ENCODE peak calls at places on chromosomes 5 and 9, in nine cellular contexts. A is ovary, O is HepG2, S is adrenal gland, N is transverse colon, X is IMR-90, R is stomach, C is A549, B is right lobe of liver. M is an unnamed sample.

GRCh38 chr5:157222506-157223230 is 42.0 kb downstream of the ITK start:
- DNase-seq in A (no peak), X (peak), B (no peak), C (no peak), O (no peak), R (no peak), S (no peak), N (no peak), M (no peak)

GRCh38 chr9:18261143-18261542 is 212.8 kb upstream of the ADAMTSL1 start:
- DNase-seq in A (no peak), O (no peak), C (no peak), S (no peak), R (no peak), X (no peak), N (no peak), B (no peak), M (no peak)

GRCh38 chr5:172276214-172276613 is 7.3 kb downstream of the UBTD2 start:
- DNase-seq in A (no peak), C (peak), O (peak), X (peak), R (no peak), N (no peak), B (no peak), S (no peak), M (no peak)

GRCh38 chr5:175878544-175879438 is 7.4 kb downstream of the CPLX2 start:
- DNase-seq in B (no peak), A (no peak), X (no peak), N (no peak), S (no peak), C (no peak), R (peak), O (no peak), M (no peak)

GRCh38 chr5:168073311-168073710 is 218.1 kb upstream of the WWC1 start:
- DNase-seq in O (no peak), C (no peak), X (no peak), B (no peak), A (no peak), S (no peak), R (no peak), N (no peak), M (no peak)

GRCh38 chr5:37723147-37723961 is 116.5 kb downstream of the GDNF start:
- DNase-seq in S (no peak), X (no peak), B (no peak), N (no peak), R (no peak), A (no peak), C (peak), O (no peak), M (no peak)

GRCh38 chr9:97714435-97714834 is 17.3 kb upstream of the XPA start:
- DNase-seq in O (peak), R (no peak), B (no peak), S (no peak), N (no peak), A (no peak), X (peak), C (peak), M (no peak)

GRCh38 chr9:75083188-75083976 is 4.6 kb downstream of the NMRK1 start:
- DNase-seq in A (no peak), O (peak), B (peak), N (peak), C (no peak), S (no peak), X (no peak), R (peak), M (peak)

GRCh38 chr5:154520861-154521453 is 42.9 kb upstream of the HAND1 start:
- DNase-seq in X (no peak), B (no peak), R (no peak), O (peak), C (peak), S (peak), N (peak), A (no peak), M (peak)

GRCh38 chr9:113682297-113682771 is 193.8 kb upstream of the ZNF618 start:
- DNase-seq in X (peak), A (peak), B (peak), N (peak), C (peak), O (peak), S (peak), R (peak), M (peak)

GRCh38 chr5:132876020-132876759 is 2.7 kb downstream of the LEAP2 start:
- DNase-seq in R (no peak), C (no peak), B (peak), X (peak), S (no peak), A (no peak), N (no peak), O (no peak), M (no peak)

GRCh38 chr9:126459546-126459945 is 132.9 kb downstream of the MVB12B start:
- DNase-seq in C (no peak), S (no peak), A (no peak), B (peak), X (no peak), N (no peak), R (no peak), O (no peak), M (no peak)

DNA sequence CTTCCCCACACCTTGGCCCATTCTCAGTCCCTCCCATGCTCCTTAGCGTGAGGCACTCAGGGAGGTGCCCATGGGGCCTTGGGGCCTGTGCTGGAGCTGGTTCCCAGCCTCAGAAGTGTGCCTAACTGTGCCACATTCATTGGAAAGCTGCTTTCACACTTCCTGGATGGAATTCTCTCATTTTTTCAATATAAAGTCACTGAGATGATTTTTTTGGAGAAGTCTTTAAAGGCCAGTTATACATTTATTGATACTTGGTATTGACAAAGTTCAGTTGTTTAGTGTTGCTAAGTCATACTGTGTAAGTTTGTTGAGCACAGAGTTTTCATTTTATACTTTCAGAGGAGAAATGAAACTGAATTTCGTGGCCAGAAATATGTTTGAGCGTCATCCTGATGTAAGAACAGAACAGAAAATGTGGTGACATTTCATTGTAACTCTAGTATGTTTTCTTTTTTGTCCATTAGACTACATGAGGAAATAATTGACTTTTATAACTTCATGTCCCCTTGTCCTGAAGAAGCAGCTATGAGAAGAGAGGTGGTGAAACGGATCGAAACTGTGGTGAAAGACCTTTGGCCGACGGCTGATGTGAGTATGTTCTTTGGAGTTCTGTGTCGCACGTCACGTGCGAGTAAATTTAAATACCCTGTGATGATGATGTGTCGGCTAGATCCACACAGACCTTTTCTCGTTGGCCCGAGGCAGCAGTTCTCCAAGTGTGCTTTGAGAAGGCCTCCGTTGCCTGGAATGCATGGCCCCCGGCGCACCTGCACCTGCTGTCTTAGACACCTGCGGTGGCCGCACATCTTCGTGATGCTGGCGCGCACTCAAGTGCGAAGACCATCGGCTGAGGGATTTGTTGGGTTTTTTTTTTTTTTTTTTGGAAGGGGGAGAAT is 24.1 kb downstream of the TENT4A start:
- DNase-seq in A (no peak), C (no peak), R (no peak), X (no peak), S (peak), B (peak), O (no peak), N (no peak), M (no peak)
- H3K4me3 ChIP-seq in A (no peak), C (no peak), R (no peak), X (no peak), S (no peak), B (no peak), O (no peak), N (no peak), M (no peak)

GRCh38 chr5:127072861-127073846 is at the start of gene C5orf63:
- DNase-seq in S (peak), C (peak), R (peak), N (peak), B (peak), X (peak), O (peak), A (peak), M (peak)
- TF ChIP-seq POLR2A in S (no peak), C (peak), R (no peak), N (peak), B (peak), X (no peak), O (peak), A (no peak), M (no peak)

GRCh38 chr9:23825143-23825531 is 903 bp downstream of the ELAVL2 start:
- DNase-seq in R (no peak), O (no peak), S (no peak), C (no peak), B (no peak), X (no peak), N (no peak), A (no peak), M (no peak)

GRCh38 chr9:23826120-23826629 is at the start of gene ELAVL2:
- DNase-seq in B (no peak), C (peak), A (peak), N (peak), S (peak), O (no peak), X (peak), R (peak), M (peak)

GRCh38 chr9:23822331-23823169 is 3.5 kb downstream of the ELAVL2 start:
- DNase-seq in N (no peak), X (no peak), B (no peak), C (no peak), O (no peak), A (no peak), R (no peak), S (no peak), M (no peak)

GRCh38 chr9:23824241-23825142 is 1.5 kb downstream of the ELAVL2 start:
- DNase-seq in N (peak), S (no peak), O (no peak), C (no peak), A (no peak), B (no peak), R (no peak), X (no peak), M (peak)

DNA sequence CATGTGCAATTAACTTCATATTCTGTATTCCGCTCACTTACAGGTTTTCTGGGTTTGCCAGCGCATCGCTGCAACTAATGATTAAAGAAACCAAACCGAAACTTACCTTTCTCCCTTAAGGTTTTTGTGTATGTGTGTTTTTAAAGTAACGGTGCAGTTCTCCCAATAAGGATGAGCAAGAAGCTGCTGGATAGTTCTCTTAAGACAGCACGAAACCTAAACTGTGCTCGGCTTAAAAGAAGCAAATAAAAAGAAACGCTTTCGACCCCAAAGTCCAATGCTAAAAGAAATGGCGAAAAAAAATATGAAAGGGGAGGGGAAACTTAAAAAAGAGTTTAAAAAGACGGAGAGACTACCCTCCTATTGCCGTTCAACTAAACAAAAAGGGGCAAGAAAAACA is 340 bp downstream of the ELAVL2 start:
- DNase-seq in N (no peak), S (no peak), X (no peak), R (no peak), C (no peak), A (no peak), B (no peak), O (no peak), M (no peak)
- H3K27ac ChIP-seq in N (no peak), S (no peak), X (no peak), R (no peak), C (peak), A (no peak), B (no peak), O (no peak), M (no peak)

GRCh38 chr5:148999741-149000140 is 63.1 kb downstream of the SH3TC2 start:
- DNase-seq in S (no peak), R (no peak), B (no peak), C (no peak), O (no peak), X (no peak), N (no peak), A (no peak), M (no peak)
- H3K4me3 ChIP-seq in S (no peak), R (no peak), B (no peak), C (no peak), O (no peak), X (no peak), N (no peak), A (no peak), M (no peak)

DNA sequence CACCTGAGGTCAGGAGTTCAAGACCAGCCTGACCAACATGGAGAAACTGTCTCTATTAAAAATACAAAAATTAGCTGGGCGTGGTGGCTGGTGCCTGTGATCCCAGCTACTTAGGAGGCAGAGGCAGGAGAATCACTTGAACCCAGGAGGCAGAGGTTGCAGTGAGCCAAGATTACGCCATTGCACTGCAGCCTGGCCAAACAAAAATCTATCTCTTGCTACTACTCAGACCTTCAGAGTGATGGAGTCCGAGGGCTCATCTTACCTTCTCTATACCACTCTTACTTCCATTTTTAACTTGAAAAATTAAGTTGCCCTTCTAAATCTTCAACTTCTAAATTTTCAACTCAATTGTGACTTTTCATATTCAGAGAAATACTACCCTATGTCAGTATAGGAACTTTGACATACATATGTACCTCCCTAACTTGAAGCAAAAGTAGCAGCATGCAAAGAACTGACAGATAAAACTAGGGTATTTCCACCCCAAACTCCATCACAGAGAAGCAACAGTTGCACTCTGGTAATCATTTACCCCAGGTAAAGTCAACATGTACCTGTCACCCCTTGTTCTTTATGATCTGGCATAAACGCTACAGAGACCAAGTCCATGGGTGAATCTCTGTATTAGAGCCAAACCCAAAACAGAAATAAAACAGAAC is 11.4 kb downstream of the ZFAND5 start:
- DNase-seq in O (peak), R (no peak), N (no peak), A (no peak), C (peak), X (no peak), B (no peak), S (no peak), M (no peak)
- TF ChIP-seq POLR2A in O (no peak), R (no peak), N (no peak), A (peak), C (no peak), X (peak), B (peak), S (no peak), M (no peak)

GRCh38 chr9:35689351-35689600 is 449 bp downstream of the TPM2 start:
- DNase-seq in A (no peak), X (no peak), B (no peak), S (no peak), C (no peak), O (no peak), R (no peak), N (no peak), M (no peak)
- H3K27ac ChIP-seq in A (peak), X (peak), B (peak), S (peak), C (peak), O (no peak), R (peak), N (peak), M (no peak)

GRCh38 chr9:117744856-117745389 is 40.7 kb downstream of the TLR4 start:
- DNase-seq in B (no peak), A (no peak), S (no peak), C (no peak), O (no peak), N (no peak), X (no peak), R (no peak), M (no peak)

GRCh38 chr9:117747571-117747970 is 43.4 kb downstream of the TLR4 start:
- DNase-seq in O (no peak), X (no peak), B (no peak), A (no peak), N (no peak), C (no peak), R (no peak), S (no peak), M (no peak)

GRCh38 chr9:117745598-117745997 is 41.4 kb downstream of the TLR4 start:
- DNase-seq in N (no peak), X (no peak), R (no peak), O (no peak), S (no peak), B (no peak), A (no peak), C (no peak), M (no peak)

GRCh38 chr9:117746263-117746662 is 42.1 kb downstream of the TLR4 start:
- DNase-seq in S (no peak), C (no peak), O (no peak), X (no peak), B (no peak), N (no peak), A (no peak), R (no peak), M (no peak)

GRCh38 chr9:117744390-117744789 is 40.2 kb downstream of the TLR4 start:
- DNase-seq in O (no peak), A (no peak), R (no peak), X (no peak), S (no peak), B (no peak), C (no peak), N (no peak), M (no peak)
- H3K4me3 ChIP-seq in O (no peak), A (no peak), R (no peak), X (no peak), S (no peak), B (no peak), C (no peak), N (peak), M (no peak)

GRCh38 chr5:102865510-102866314 is 110.6 kb downstream of the PAM start:
- DNase-seq in R (peak), C (peak), S (peak), N (peak), A (peak), X (peak), O (no peak), B (peak), M (peak)
- TF ChIP-seq POLR2A in R (no peak), C (no peak), S (peak), N (no peak), A (no peak), X (peak), O (no peak), B (no peak), M (no peak)

GRCh38 chr5:88845081-88845697 is 37.8 kb downstream of the MEF2C start:
- DNase-seq in O (no peak), A (no peak), N (no peak), C (no peak), R (no peak), B (no peak), X (no peak), S (no peak), M (no peak)

GRCh38 chr5:88841212-88841611 is 41.8 kb downstream of the MEF2C start:
- DNase-seq in X (no peak), A (no peak), B (no peak), C (no peak), R (no peak), S (no peak), N (no peak), O (no peak), M (peak)

GRCh38 chr5:88840497-88840896 is 42.5 kb downstream of the MEF2C start:
- DNase-seq in O (no peak), C (no peak), S (no peak), R (no peak), A (no peak), X (no peak), N (no peak), B (no peak), M (no peak)

GRCh38 chr5:88839238-88839637 is 43.7 kb downstream of the MEF2C start:
- DNase-seq in R (no peak), N (no peak), S (no peak), A (no peak), O (no peak), X (no peak), C (no peak), B (no peak), M (no peak)

GRCh38 chr5:88842784-88843183 is 40.2 kb downstream of the MEF2C start:
- DNase-seq in C (no peak), N (no peak), S (no peak), R (no peak), O (no peak), B (no peak), A (no peak), X (no peak), M (no peak)
- H3K27ac ChIP-seq in C (no peak), N (no peak), S (no peak), R (no peak), O (no peak), B (no peak), A (no peak), X (no peak), M (no peak)

M was measured in thyroid gland.